ENCODE peak calls at places on chromosomes 4 and X, in ten cellular contexts. W, A, C, L, T, O, J, E, S and I are unnamed samples.

GRCh38 chrX:9171841-9172240 is 137.9 kb upstream of the FAM9B start:
- DNase-seq in S (no peak), E (no peak), W (no peak), T (peak), C (no peak), A (peak), O (no peak), J (peak), L (peak), I (no peak)

GRCh38 chr4:109046549-109047171 is 255.8 kb downstream of the COL25A1 start:
- DNase-seq in E (no peak), T (peak), C (peak), A (peak), S (no peak), O (no peak), J (peak), W (no peak), L (peak), I (no peak)

GRCh38 chr4:119725688-119726330 is 97.2 kb upstream of the PDE5A start:
- DNase-seq in S (no peak), A (peak), T (peak), L (peak), C (peak), E (no peak), O (no peak), W (peak), J (peak), I (peak)

GRCh38 chrX:120291211-120291610 is 20.1 kb downstream of the TMEM255A start:
- DNase-seq in C (no peak), E (no peak), L (no peak), W (no peak), J (no peak), A (no peak), T (no peak), S (no peak), O (no peak), I (no peak)

GRCh38 chr4:63302078-63302477 is 1107.2 kb downstream of the TECRL start:
- DNase-seq in L (no peak), W (no peak), T (no peak), J (no peak), S (no peak), E (no peak), C (no peak), A (no peak), O (no peak), I (no peak)

GRCh38 chrX:71671043-71671829 is 3.9 kb downstream of the LOC101059915 start:
- DNase-seq in J (no peak), L (no peak), C (no peak), E (no peak), A (no peak), O (no peak), T (no peak), S (no peak), W (no peak), I (no peak)

GRCh38 chr4:164807611-164808010 is 53.7 kb downstream of the SMIM31 start:
- DNase-seq in S (peak), W (no peak), O (no peak), J (peak), L (no peak), T (no peak), C (peak), E (no peak), A (no peak), I (peak)

GRCh38 chr4:133062851-133063250 is 86.2 kb upstream of the PCDH10 start:
- DNase-seq in E (no peak), S (no peak), L (no peak), A (no peak), J (peak), T (no peak), O (no peak), W (no peak), C (no peak), I (no peak)

GRCh38 chr4:2361366-2362285 is 56.8 kb downstream of the ZFYVE28 start:
- DNase-seq in E (no peak), W (no peak), J (no peak), S (no peak), O (no peak), L (no peak), A (no peak), C (no peak), T (no peak), I (peak)

GRCh38 chr4:114108869-114109268 is 129.4 kb upstream of the ARSJ start:
- DNase-seq in J (peak), A (peak), L (peak), O (no peak), E (peak), W (no peak), T (peak), C (peak), S (no peak), I (no peak)

GRCh38 chr4:66906314-66906713 is 639.0 kb downstream of the CENPC start:
- DNase-seq in W (no peak), E (no peak), A (no peak), S (peak), J (no peak), O (no peak), L (no peak), T (no peak), C (no peak), I (no peak)

GRCh38 chrX:41019041-41019392 is 66.2 kb upstream of the USP9X start:
- DNase-seq in O (no peak), C (no peak), E (no peak), W (no peak), A (no peak), S (no peak), J (no peak), L (no peak), T (no peak), I (no peak)

GRCh38 chr4:112552668-112553067 is 36.7 kb upstream of the NEUROG2 start:
- DNase-seq in W (no peak), A (peak), O (no peak), J (peak), L (peak), S (no peak), T (peak), C (peak), E (no peak), I (no peak)

GRCh38 chrX:17944833-17945497 is 83.9 kb upstream of the RAI2 start:
- DNase-seq in S (peak), C (no peak), T (peak), W (peak), J (no peak), O (peak), L (no peak), E (peak), A (peak), I (no peak)

GRCh38 chrX:22746081-22746480 is 253.7 kb upstream of the DDX53 start:
- DNase-seq in L (no peak), C (no peak), A (no peak), W (no peak), S (no peak), O (no peak), J (no peak), E (no peak), T (no peak), I (no peak)

GRCh38 chr4:17072483-17072882 is 174.0 kb upstream of the LDB2 start:
- DNase-seq in W (no peak), T (no peak), C (peak), J (peak), S (no peak), A (no peak), L (peak), O (no peak), E (no peak), I (no peak)

GRCh38 chrX:77771601-77772000 is 14.4 kb downstream of the ATRX start:
- DNase-seq in L (no peak), E (no peak), A (no peak), S (no peak), C (no peak), W (no peak), T (no peak), J (peak), O (no peak), I (no peak)

GRCh38 chr4:133513891-133514290 is 364.8 kb downstream of the PCDH10 start:
- DNase-seq in C (peak), W (no peak), A (peak), O (no peak), J (peak), L (no peak), S (no peak), E (no peak), T (no peak), I (no peak)

GRCh38 chrX:53048169-53049126 is at the start of gene GPR173:
- DNase-seq in A (peak), E (peak), J (peak), W (peak), S (peak), C (peak), L (peak), T (peak), O (no peak), I (peak)

GRCh38 chrX:55028040-55028439 is 2.7 kb downstream of the ALAS2 start:
- DNase-seq in E (no peak), J (no peak), C (no peak), A (no peak), S (no peak), L (no peak), O (no peak), W (no peak), T (no peak), I (no peak)

GRCh38 chr4:123755655-123756054 is 359.1 kb downstream of the SPRY1 start:
- DNase-seq in C (no peak), T (no peak), L (no peak), J (no peak), A (no peak), W (no peak), O (no peak), E (no peak), S (no peak), I (no peak)

GRCh38 chrX:76420237-76420636 is 7.3 kb upstream of the MAGEE1 start:
- DNase-seq in T (peak), E (no peak), C (no peak), O (peak), S (no peak), W (no peak), L (no peak), A (no peak), J (no peak), I (no peak)

GRCh38 chrX:112734250-112734649 is 54.5 kb upstream of the LHFPL1 start:
- DNase-seq in S (no peak), L (peak), T (peak), J (peak), O (no peak), E (no peak), A (no peak), C (peak), W (no peak), I (peak)

GRCh38 chr4:82519072-82519471 is 42.7 kb downstream of the TMEM150C start:
- DNase-seq in T (no peak), W (no peak), S (no peak), L (peak), J (peak), O (no peak), C (peak), E (no peak), A (no peak), I (no peak)

GRCh38 chrX:153245288-153245731 is 66.2 kb downstream of the MAGEA1 start:
- DNase-seq in J (no peak), O (no peak), T (no peak), S (peak), A (peak), E (no peak), C (peak), W (no peak), L (no peak), I (peak)

GRCh38 chrX:107715331-107716044 is 60.1 kb downstream of the TSC22D3 start:
- DNase-seq in S (no peak), O (no peak), C (peak), W (no peak), J (no peak), T (peak), A (no peak), E (peak), L (peak), I (peak)

GRCh38 chrX:29728639-29729038 is 486.7 kb upstream of the MAGEB2 start:
- DNase-seq in A (peak), J (no peak), T (no peak), E (no peak), S (no peak), L (peak), C (peak), O (no peak), W (no peak), I (no peak)

GRCh38 chr4:172688536-172688935 is 480.1 kb upstream of the GALNT7 start:
- DNase-seq in E (no peak), C (no peak), O (no peak), W (no peak), T (no peak), L (no peak), A (no peak), S (no peak), J (no peak), I (no peak)

GRCh38 chr4:139619644-139620043 is 46.0 kb upstream of the MGST2 start:
- DNase-seq in S (peak), E (no peak), J (no peak), O (peak), W (no peak), A (peak), L (no peak), C (peak), T (peak), I (peak)

GRCh38 chrX:52341493-52341892 is 27.3 kb upstream of the XAGE2 start:
- DNase-seq in L (no peak), C (no peak), T (peak), S (no peak), W (no peak), A (no peak), J (no peak), O (no peak), E (no peak), I (no peak)

GRCh38 chrX:109600114-109600710 is 24.8 kb downstream of the KCNE5 start:
- DNase-seq in O (no peak), A (peak), W (no peak), T (peak), C (peak), J (peak), L (no peak), S (peak), E (peak), I (peak)

GRCh38 chr4:147492761-147493160 is 11.9 kb downstream of the EDNRA start:
- DNase-seq in C (peak), E (no peak), J (peak), L (peak), T (peak), S (no peak), W (no peak), A (peak), O (no peak), I (no peak)

GRCh38 chr4:33453436-33453835 is 2733.3 kb downstream of the PCDH7 start:
- DNase-seq in S (no peak), O (no peak), A (no peak), C (no peak), T (no peak), W (no peak), J (no peak), E (no peak), L (no peak), I (no peak)

GRCh38 chr4:123597586-123597985 is 201.0 kb downstream of the SPRY1 start:
- DNase-seq in A (peak), T (peak), S (no peak), O (no peak), W (no peak), J (peak), E (no peak), L (peak), C (peak), I (no peak)

GRCh38 chrX:72029473-72030411 is 102.0 kb downstream of the RTL5 start:
- DNase-seq in A (peak), C (peak), T (peak), L (peak), E (peak), W (peak), J (peak), S (peak), O (no peak), I (peak)

GRCh38 chr4:76002176-76002575 is 5.1 kb downstream of the CXCL9 start:
- DNase-seq in A (no peak), J (no peak), E (no peak), L (peak), C (no peak), O (no peak), W (no peak), S (no peak), T (peak), I (no peak)

GRCh38 chr4:76001760-76002159 is 5.5 kb downstream of the CXCL9 start:
- DNase-seq in E (no peak), O (no peak), J (no peak), A (no peak), T (no peak), C (no peak), S (no peak), L (no peak), W (no peak), I (no peak)

GRCh38 chr4:76003015-76003414 is 4.3 kb downstream of the CXCL9 start:
- DNase-seq in S (no peak), E (no peak), A (no peak), C (no peak), J (no peak), T (no peak), L (no peak), O (no peak), W (no peak), I (no peak)

GRCh38 chr4:76007089-76007559 is at the start of gene CXCL9:
- DNase-seq in T (no peak), W (no peak), E (no peak), C (no peak), S (no peak), J (no peak), L (no peak), O (no peak), A (no peak), I (no peak)

GRCh38 chr4:76003620-76004019 is 3.7 kb downstream of the CXCL9 start:
- DNase-seq in O (no peak), T (no peak), W (no peak), S (no peak), L (no peak), A (no peak), C (no peak), J (no peak), E (no peak), I (no peak)
- H3K9ac ChIP-seq in O (no peak), T (no peak), W (no peak), S (no peak), L (no peak), A (no peak), C (no peak), J (no peak), E (no peak), I (no peak)

DNA sequence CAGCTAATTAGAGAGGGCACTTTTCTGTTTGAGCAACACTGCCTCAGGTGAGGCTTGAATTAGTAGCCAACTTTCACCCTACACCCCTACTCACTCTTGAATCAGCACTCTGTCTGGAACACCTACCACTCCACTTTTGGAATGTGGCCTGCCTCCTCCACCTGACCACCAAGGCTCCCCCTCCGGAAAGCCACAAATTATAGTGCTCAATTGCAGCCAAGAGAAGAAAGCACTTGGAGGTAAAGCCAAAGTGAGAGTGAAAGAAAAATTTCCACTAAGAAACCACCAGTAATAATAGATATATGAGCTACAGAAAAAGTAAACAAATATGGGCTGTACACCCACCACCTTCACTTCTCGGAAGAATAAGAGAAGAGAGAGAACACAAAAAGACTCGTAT is 41.1 kb downstream of the PPP3CA start:
- DNase-seq in S (no peak), L (no peak), O (no peak), C (no peak), J (peak), W (no peak), A (no peak), T (no peak), E (no peak), I (peak)
- H3K27ac ChIP-seq in S (no peak), L (no peak), O (no peak), C (no peak), J (no peak), W (no peak), A (no peak), T (no peak), E (no peak), I (no peak)

DNA sequence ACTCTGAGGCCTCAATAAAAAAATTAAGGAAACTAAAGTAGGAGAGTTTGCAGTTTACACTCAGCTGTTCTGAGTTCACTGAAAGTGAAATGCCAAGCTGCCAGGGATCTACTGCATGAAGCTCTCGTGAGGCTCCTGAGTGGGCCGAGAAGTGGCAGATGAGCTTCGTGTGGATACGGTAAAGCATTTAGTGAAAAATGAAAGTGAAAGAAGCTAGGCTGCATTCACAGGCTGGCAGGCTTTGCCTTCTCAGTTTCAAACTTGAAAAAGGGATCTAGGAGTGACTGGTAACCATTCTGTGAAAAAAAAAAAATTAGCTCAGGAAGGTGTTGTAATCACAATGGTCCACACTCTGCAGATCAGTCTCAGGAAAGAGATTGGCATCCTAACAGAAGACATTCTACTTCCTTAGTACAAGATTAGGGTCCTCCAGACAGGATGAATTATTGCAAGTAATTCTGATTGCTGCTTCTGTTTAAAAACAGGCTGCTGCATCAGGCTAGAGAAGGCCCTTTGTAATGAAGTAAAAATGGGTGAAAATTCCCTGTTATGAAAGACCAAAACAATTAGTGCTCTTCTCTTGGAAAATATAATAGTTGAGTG is 679.9 kb downstream of the RPA4 start:
- DNase-seq in T (peak), A (peak), W (peak), L (peak), C (peak), S (no peak), J (peak), O (peak), E (no peak), I (no peak)
- H3K4me3 ChIP-seq in T (peak), A (peak), W (peak), L (peak), C (no peak), S (no peak), J (peak), O (peak), E (peak), I (no peak)

GRCh38 chr4:1205641-1206298 is 33.4 kb upstream of the SPON2 start:
- DNase-seq in S (no peak), T (no peak), C (no peak), L (no peak), W (peak), A (no peak), E (no peak), J (no peak), O (no peak), I (peak)

GRCh38 chr4:1207157-1207470 is 34.7 kb upstream of the SPON2 start:
- DNase-seq in J (no peak), A (no peak), O (no peak), S (no peak), L (no peak), C (no peak), W (no peak), T (no peak), E (no peak), I (no peak)

GRCh38 chr4:1206299-1207156 is 34.1 kb upstream of the SPON2 start:
- DNase-seq in C (no peak), O (no peak), J (no peak), T (no peak), E (no peak), L (no peak), S (no peak), W (peak), A (no peak), I (peak)

GRCh38 chr4:1204286-1204827 is 32.0 kb upstream of the SPON2 start:
- DNase-seq in A (no peak), T (no peak), S (no peak), O (no peak), L (no peak), W (peak), C (no peak), J (no peak), E (peak), I (no peak)

DNA sequence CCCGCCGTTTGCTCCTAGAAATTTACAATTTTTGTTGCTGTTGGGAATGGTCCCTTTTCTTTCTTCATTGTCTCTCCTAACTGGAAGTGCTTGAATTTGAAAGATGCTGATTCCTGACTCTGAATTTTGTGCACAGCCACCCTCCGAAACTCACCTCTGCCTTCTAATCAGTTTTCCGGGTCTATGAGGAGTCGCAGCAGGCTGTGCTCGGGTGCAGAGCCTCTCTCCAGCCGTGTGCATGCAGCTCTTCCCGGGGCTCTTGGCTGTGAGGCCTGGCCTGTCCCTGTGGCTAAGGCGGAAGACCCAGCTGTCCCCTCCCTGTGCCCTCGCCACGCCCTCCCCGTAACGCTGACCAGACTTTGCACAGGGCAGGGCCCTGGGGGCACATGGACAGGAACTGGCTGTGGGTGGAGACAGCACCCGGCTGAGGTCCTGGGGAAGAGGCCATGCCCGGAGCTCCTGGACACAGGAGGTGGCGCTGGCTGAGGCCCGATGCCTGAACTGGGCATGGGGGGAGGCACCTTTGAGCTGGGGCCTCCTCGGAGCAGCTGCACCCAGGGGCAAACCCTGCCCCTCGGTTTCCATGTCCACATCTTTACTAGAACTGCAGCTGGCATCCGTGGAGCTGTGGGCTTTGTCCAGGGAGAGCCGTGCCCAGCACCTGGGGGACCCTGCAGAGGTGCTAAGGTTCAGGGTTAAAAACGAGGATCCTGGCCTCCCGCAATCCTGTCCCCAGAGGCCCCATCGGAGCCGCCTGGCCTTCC is 32.6 kb upstream of the SPON2 start:
- DNase-seq in W (peak), S (no peak), C (no peak), L (no peak), E (peak), O (no peak), T (no peak), A (no peak), J (no peak), I (peak)
- H3K9ac ChIP-seq in W (peak), S (no peak), C (no peak), L (no peak), E (no peak), O (no peak), T (no peak), A (no peak), J (no peak), I (no peak)